ENCODE peak calls at places on chromosomes 11 and 22, in six cellular contexts. M is K562, O is GM12878, K is H1, A is HCT116, T is HepG2. U is an unnamed sample. For H3K27me3, the result is how much of the 10 kb centered on the place peaks cover.

GRCh38 chr11:18729426-18729825 is 3.4 kb upstream of the IGSF22 start:
- DNase-seq in M (no peak), O (no peak), K (no peak), A (no peak), T (no peak), U (no peak)

GRCh38 chr22:39800790-39801540 is 92.6 kb downstream of the ENTHD1 start:
- DNase-seq in M (peak), O (no peak), K (no peak), A (no peak), T (no peak), U (no peak)

GRCh38 chr11:62595124-62595523 is 3.8 kb upstream of the TUT1 start:
- DNase-seq in M (no peak), O (no peak), K (no peak), A (no peak), T (no peak), U (no peak)

GRCh38 chr11:84089072-84090057 is 803.2 kb upstream of the CCDC90B start:
- DNase-seq in M (no peak), O (no peak), K (no peak), A (no peak), T (peak), U (no peak)

GRCh38 chr11:27592111-27592780 is 85.7 kb upstream of the LIN7C start:
- DNase-seq in M (no peak), O (no peak), K (no peak), A (no peak), T (no peak), U (no peak)

GRCh38 chr22:41357191-41357590 is 24.6 kb upstream of the TEF start:
- DNase-seq in M (no peak), O (no peak), K (no peak), A (no peak), T (no peak), U (no peak)

GRCh38 chr11:83004855-83005556 is 66.7 kb downstream of the RAB30 start:
- DNase-seq in M (no peak), O (no peak), K (no peak), A (no peak), T (no peak), U (no peak)

GRCh38 chr11:350723-351255 is 18.5 kb upstream of the B4GALNT4 start:
- DNase-seq in M (peak), O (peak), K (no peak), A (no peak), T (no peak), U (no peak)

GRCh38 chr11:15932417-15932816 is 423.9 kb downstream of the SOX6 start:
- DNase-seq in M (no peak), O (no peak), K (no peak), A (no peak), T (no peak), U (no peak)

GRCh38 chr11:14642453-14642852 is 1.2 kb upstream of the PDE3B start:
- DNase-seq in M (peak), O (no peak), K (no peak), A (no peak), T (no peak), U (no peak)

GRCh38 chr22:29093030-29093429 is 20.2 kb downstream of the KREMEN1 start:
- DNase-seq in M (no peak), O (no peak), K (no peak), A (no peak), T (no peak), U (no peak)

GRCh38 chr22:29095459-29095858 is 22.6 kb downstream of the KREMEN1 start:
- DNase-seq in M (no peak), O (no peak), K (no peak), A (no peak), T (peak), U (no peak)

GRCh38 chr22:29092243-29092642 is 19.4 kb downstream of the KREMEN1 start:
- DNase-seq in M (no peak), O (no peak), K (no peak), A (no peak), T (no peak), U (no peak)

GRCh38 chr22:29093501-29093921 is 20.7 kb downstream of the KREMEN1 start:
- DNase-seq in M (no peak), O (no peak), K (no peak), A (no peak), T (no peak), U (no peak)

GRCh38 chr22:29093980-29094379 is 21.1 kb downstream of the KREMEN1 start:
- DNase-seq in M (no peak), O (no peak), K (no peak), A (no peak), T (no peak), U (no peak)
- H3K4me3 ChIP-seq in M (no peak), O (no peak), K (no peak), A (no peak), T (no peak), U (no peak)

DNA sequence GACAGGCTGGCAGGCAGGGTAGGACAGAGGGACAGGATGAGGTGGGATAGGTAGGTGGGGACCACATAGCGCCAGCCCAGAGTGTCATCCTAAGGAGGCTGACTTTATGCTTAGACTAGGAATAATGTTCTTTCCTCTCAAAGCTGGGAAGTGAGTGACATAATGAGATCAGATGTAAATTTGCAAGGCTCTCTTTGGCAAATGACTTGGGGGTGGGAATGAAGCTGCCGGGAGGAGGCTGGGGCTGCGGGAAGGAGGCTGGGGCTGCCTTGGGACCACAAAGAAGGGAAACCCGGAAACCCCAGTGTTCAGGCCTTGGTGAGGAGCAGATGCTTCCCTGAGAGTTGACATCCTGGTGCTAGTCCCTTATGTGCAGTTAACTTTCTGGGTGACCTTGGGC is 182.1 kb downstream of the CHST1 start:
- DNase-seq in M (no peak), O (no peak), K (no peak), A (no peak), T (no peak), U (no peak)
- TF ChIP-seq ZNF274 in M (no peak), O (no peak), K (no peak), A (no peak), T (no peak), U (no peak)

GRCh38 chr11:120969993-120970392 is 53.9 kb upstream of the TBCEL start:
- DNase-seq in M (no peak), O (no peak), K (no peak), A (no peak), T (no peak), U (no peak)

GRCh38 chr11:120974466-120974865 is 49.4 kb upstream of the TBCEL start:
- DNase-seq in M (no peak), O (no peak), K (no peak), A (no peak), T (no peak), U (no peak)

GRCh38 chr11:120972621-120973020 is 51.3 kb upstream of the TBCEL start:
- DNase-seq in M (no peak), O (no peak), K (no peak), A (no peak), T (no peak), U (no peak)

GRCh38 chr11:120974980-120975379 is 48.9 kb upstream of the TBCEL start:
- DNase-seq in M (no peak), O (no peak), K (no peak), A (no peak), T (no peak), U (no peak)

GRCh38 chr11:120973501-120973900 is 50.4 kb upstream of the TBCEL start:
- DNase-seq in M (no peak), O (no peak), K (no peak), A (no peak), T (no peak), U (no peak)
- H3K27me3 ChIP-seq in M (under half), O (under half), K (under half), A (half or more), T (under half), U (under half)

GRCh38 chr11:64848779-64849599 is 4.5 kb upstream of the CDC42BPG start:
- DNase-seq in M (no peak), O (no peak), K (peak), A (no peak), T (no peak), U (no peak)
- H3K4me3 ChIP-seq in M (no peak), O (no peak), K (no peak), A (no peak), T (no peak), U (no peak)